ENCODE peak calls at places on chromosomes 16 and 17, in nine cellular contexts. D is testis, B is ovary, W is breast epithelium, F is K562, G is lower leg skin, U is adrenal gland, H is prostate gland, Z is A549. V is an unnamed sample.

GRCh38 chr17:35871415-35871814 is 2.7 kb upstream of the HEATR9 start:
- DNase-seq in U (no peak), B (no peak), W (no peak), H (no peak), G (no peak), F (no peak), D (no peak), Z (no peak), V (peak; percentile 55)

GRCh38 chr16:89102777-89103073 is 9.1 kb downstream of the ACSF3 start:
- DNase-seq in Z (no peak), B (no peak), H (no peak), W (no peak), D (no peak), U (no peak), G (no peak), F (no peak), V (no peak)

GRCh38 chr17:79956853-79957252 is 78.8 kb downstream of the TBC1D16 start:
- DNase-seq in D (no peak), W (peak; percentile 15), F (no peak), H (no peak), U (no peak), B (no peak), Z (no peak), G (peak; percentile 62), V (no peak)

GRCh38 chr17:33896309-33896708 is 358.8 kb upstream of the CCL2 start:
- DNase-seq in F (no peak), H (no peak), G (no peak), D (no peak), Z (no peak), U (no peak), W (no peak), B (no peak), V (no peak)

GRCh38 chr17:47267354-47267828 is 13.8 kb downstream of the ITGB3 start:
- DNase-seq in B (no peak), W (no peak), F (no peak), G (no peak), U (no peak), Z (no peak), D (no peak), H (no peak), V (no peak)

GRCh38 chr16:31477220-31478216 is 5.4 kb upstream of the SLC5A2 start:
- DNase-seq in U (peak; percentile 85), Z (no peak), B (no peak), H (no peak), G (no peak), F (peak; percentile 90), W (peak; percentile 77), D (peak; percentile 72), V (peak; percentile 91)

GRCh38 chr16:88752386-88753002 is 32.5 kb downstream of the PIEZO1 start:
- DNase-seq in U (no peak), Z (no peak), H (no peak), W (no peak), D (no peak), F (no peak), G (no peak), B (no peak), V (no peak)

GRCh38 chr17:2102931-2103398 is 48.1 kb downstream of the HIC1 start:
- DNase-seq in D (no peak), W (no peak), B (no peak), G (no peak), F (no peak), Z (no peak), U (no peak), H (no peak), V (no peak)

GRCh38 chr17:48603959-48604769 is 622 bp downstream of the HOXB6 start:
- DNase-seq in B (no peak), G (peak; percentile 90), F (peak; percentile 61), D (no peak), W (no peak), U (peak; percentile 65), H (no peak), Z (peak; percentile 96), V (no peak)
- TF ChIP-seq POLR2A in B (no peak), G (no peak), F (no peak), D (no peak), W (no peak), U (peak; percentile 53), H (no peak), Z (peak; percentile 61), V (no peak)

GRCh38 chr16:3161235-3162018 is 26.6 kb upstream of the OR1F1 start:
- DNase-seq in U (no peak), F (no peak), W (no peak), B (no peak), G (no peak), D (no peak), H (no peak), Z (peak; percentile 59), V (no peak)

GRCh38 chr16:3158014-3158497 is 23.2 kb downstream of the ZNF213 start:
- DNase-seq in B (no peak), Z (no peak), W (no peak), H (peak; percentile 16), D (no peak), F (no peak), U (no peak), G (peak; percentile 93), V (peak; percentile 53)

GRCh38 chr16:3157229-3158013 is 22.6 kb downstream of the ZNF213 start:
- DNase-seq in U (peak; percentile 66), H (peak; percentile 39), W (peak; percentile 77), G (peak; percentile 95), F (peak; percentile 71), D (peak; percentile 80), B (peak; percentile 85), Z (peak; percentile 81), V (peak; percentile 91)

GRCh38 chr16:3155972-3156371 is 21.1 kb downstream of the ZNF213 start:
- DNase-seq in W (no peak), H (no peak), F (no peak), G (no peak), B (no peak), Z (no peak), D (no peak), U (no peak), V (no peak)

GRCh38 chr16:3158498-3159314 is 23.9 kb downstream of the ZNF213 start:
- DNase-seq in G (peak; percentile 98), F (peak; percentile 98), W (peak; percentile 98), H (peak; percentile 89), B (peak; percentile 88), Z (peak; percentile 95), U (peak; percentile 92), D (peak; percentile 69), V (peak; percentile 88)
- TF ChIP-seq POLR2A in G (no peak), F (peak; percentile 81), W (no peak), H (peak; percentile 77), B (peak; percentile 29), Z (peak; percentile 6), U (peak; percentile 59), D (no peak), V (no peak)

GRCh38 chr16:86672215-86672863 is 94.0 kb downstream of the FOXL1 start:
- DNase-seq in B (no peak), H (no peak), W (no peak), Z (no peak), D (no peak), F (no peak), U (no peak), G (peak; percentile 78), V (no peak)

GRCh38 chr16:86670835-86671234 is 92.5 kb downstream of the FOXL1 start:
- DNase-seq in B (no peak), Z (no peak), W (no peak), U (no peak), G (peak; percentile 71), H (no peak), F (no peak), D (no peak), V (no peak)

GRCh38 chr16:86671486-86672214 is 93.3 kb downstream of the FOXL1 start:
- DNase-seq in F (no peak), G (peak; percentile 42), Z (no peak), W (no peak), H (no peak), B (no peak), D (no peak), U (no peak), V (no peak)

GRCh38 chr16:86673956-86674453 is 95.7 kb downstream of the FOXL1 start:
- DNase-seq in D (no peak), U (no peak), F (no peak), H (no peak), Z (no peak), W (no peak), B (no peak), G (no peak), V (no peak)

DNA sequence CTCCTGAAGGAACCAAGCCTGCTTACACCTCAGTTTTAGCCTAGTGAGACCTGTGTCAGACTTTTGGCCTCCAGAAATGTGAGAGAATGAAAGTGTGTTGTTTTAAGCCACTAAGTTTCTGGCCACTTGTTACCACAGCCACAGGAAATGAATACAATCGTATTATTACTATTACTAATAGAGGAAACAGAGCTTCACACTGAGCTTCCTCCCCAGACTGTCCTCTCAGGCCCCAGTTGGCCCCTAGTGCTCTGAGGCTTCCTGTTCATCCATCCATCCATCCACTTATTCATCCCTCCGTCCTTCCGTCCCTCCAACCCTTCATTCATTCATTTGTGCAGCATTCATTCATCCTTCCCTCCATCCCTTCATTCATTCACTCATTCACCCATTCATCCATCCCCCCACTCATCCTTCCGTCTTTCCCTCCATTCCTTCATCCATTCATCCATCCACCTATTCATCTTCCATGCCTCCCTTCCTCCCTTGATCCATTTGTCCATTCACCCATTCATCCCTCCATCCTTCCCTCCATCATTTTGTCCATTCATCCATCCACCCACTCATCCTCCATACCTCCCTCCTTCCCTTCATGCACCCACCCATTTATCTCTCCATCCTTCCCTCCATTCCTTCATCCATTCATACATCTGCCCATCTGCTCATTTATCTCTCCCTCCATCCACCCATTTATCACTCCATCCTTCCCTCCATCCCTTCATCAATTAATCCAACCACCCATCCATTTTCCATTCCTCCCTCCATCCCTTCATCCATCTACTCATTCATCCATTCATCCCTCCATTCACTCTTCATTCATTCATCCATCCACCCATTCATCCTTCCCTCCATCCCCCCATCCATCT is 95.0 kb downstream of the FOXL1 start:
- DNase-seq in Z (no peak), U (no peak), F (no peak), G (peak; percentile 21), D (no peak), W (no peak), H (no peak), B (no peak), V (no peak)
- TF ChIP-seq POLR2A in Z (no peak), U (no peak), F (no peak), G (no peak), D (no peak), W (no peak), H (no peak), B (no peak), V (no peak)

DNA sequence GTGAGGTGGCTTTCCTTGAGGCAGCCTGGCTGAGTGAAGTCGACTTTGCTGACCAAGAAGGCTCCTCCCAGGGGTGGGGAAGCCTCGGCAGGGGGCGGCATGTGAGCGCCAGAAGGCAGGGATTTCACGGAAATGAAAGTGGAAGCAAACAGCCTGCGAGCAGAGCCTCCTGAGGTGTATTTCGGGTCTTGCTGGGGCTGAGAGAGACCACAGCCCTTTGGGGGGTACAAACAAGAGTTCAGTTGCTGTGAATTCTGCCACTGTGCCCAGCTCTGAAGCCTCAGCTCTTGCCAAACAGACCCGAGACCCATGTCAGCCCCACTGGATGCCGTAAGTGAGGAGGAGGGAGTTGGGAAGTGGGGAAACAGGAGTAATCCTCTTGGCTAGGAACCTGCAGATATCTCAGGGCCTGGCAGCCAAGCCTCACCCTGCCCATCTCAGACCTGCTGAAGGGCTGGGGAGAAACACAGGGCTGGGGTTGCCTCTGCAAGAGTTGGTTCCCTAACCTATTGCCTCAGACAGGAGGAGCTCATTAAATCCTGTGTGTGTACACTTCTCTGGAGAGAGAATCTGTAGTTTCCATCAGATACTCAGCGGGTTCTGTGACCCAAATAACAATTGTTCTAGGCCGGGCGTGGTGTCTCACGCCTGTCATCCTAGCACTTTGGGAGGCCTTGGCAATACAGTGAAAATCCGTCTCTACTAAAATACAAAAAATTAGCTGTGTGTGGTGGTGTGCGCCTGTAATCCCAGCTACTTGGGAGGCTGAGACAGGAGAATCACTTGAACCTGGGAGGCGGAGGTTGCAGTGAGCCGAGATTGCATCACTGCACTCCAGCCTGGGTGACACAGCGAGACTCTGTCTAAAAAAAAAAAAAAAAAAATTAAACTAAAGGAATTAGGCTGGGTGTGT is at the start of gene IFI35:
- DNase-seq in G (peak; percentile 98), U (peak; percentile 90), W (peak; percentile 86), Z (peak; percentile 80), H (peak; percentile 85), F (peak; percentile 82), B (peak; percentile 90), D (peak; percentile 89), V (peak; percentile 87)
- TF ChIP-seq POLR2A in G (no peak), U (peak; percentile 87), W (no peak), Z (peak; percentile 41), H (peak; percentile 41), F (peak; percentile 71), B (peak; percentile 61), D (no peak), V (peak; percentile 34)

V was measured in NB4.